ENCODE peak calls at places on chromosome 3, in six cellular contexts. One of them, this sample, is unnamed. For H3K9me3, the result is how much of the 10 kb centered on the place peaks cover.

GRCh38 chr3:34218706-34219105 is 420.3 kb downstream of the PDCD6IP start:
- DNase-seq in fibroblast of lung: no peak
- DNase-seq in breast epithelium: no peak
- DNase-seq in CD8-positive, alpha-beta T cell: no peak
- DNase-seq in neuronal stem cell: no peak
- DNase-seq in CD8-positive, alpha-beta memory T cell: no peak
- DNase-seq in this sample: no peak

GRCh38 chr3:72299321-72299802 is 514.4 kb upstream of the PROK2 start:
- DNase-seq in CD8-positive, alpha-beta memory T cell: no peak
- DNase-seq in CD8-positive, alpha-beta T cell: no peak
- DNase-seq in neuronal stem cell: no peak
- DNase-seq in breast epithelium: no peak
- DNase-seq in fibroblast of lung: no peak
- DNase-seq in this sample: no peak

GRCh38 chr3:122719273-122719921 is 38.8 kb downstream of the PARP14 start:
- DNase-seq in CD8-positive, alpha-beta T cell: no peak
- DNase-seq in fibroblast of lung: no peak
- DNase-seq in neuronal stem cell: no peak
- DNase-seq in CD8-positive, alpha-beta memory T cell: no peak
- DNase-seq in breast epithelium: no peak
- DNase-seq in this sample: no peak

GRCh38 chr3:12405432-12406272 is 78.6 kb upstream of the TSEN2 start:
- DNase-seq in breast epithelium: peak
- DNase-seq in CD8-positive, alpha-beta memory T cell: no peak
- DNase-seq in fibroblast of lung: peak
- DNase-seq in neuronal stem cell: no peak
- DNase-seq in CD8-positive, alpha-beta T cell: no peak
- DNase-seq in this sample: no peak

GRCh38 chr3:195209836-195210551 is 61.0 kb downstream of the XXYLT1 start:
- DNase-seq in fibroblast of lung: peak
- DNase-seq in CD8-positive, alpha-beta memory T cell: no peak
- DNase-seq in CD8-positive, alpha-beta T cell: no peak
- DNase-seq in breast epithelium: no peak
- DNase-seq in neuronal stem cell: no peak
- DNase-seq in this sample: no peak

GRCh38 chr3:57446318-57446841 is 97.8 kb downstream of the DNAH12 start:
- DNase-seq in breast epithelium: no peak
- DNase-seq in neuronal stem cell: no peak
- DNase-seq in fibroblast of lung: peak
- DNase-seq in CD8-positive, alpha-beta T cell: no peak
- DNase-seq in CD8-positive, alpha-beta memory T cell: no peak
- DNase-seq in this sample: no peak

GRCh38 chr3:124610130-124610529 is 120.1 kb upstream of the UMPS start:
- DNase-seq in CD8-positive, alpha-beta T cell: no peak
- DNase-seq in fibroblast of lung: no peak
- DNase-seq in CD8-positive, alpha-beta memory T cell: no peak
- DNase-seq in neuronal stem cell: no peak
- DNase-seq in breast epithelium: no peak
- DNase-seq in this sample: no peak

GRCh38 chr3:119323401-119324107 is 29.4 kb downstream of the ARHGAP31 start:
- DNase-seq in breast epithelium: peak
- DNase-seq in fibroblast of lung: no peak
- DNase-seq in CD8-positive, alpha-beta T cell: no peak
- DNase-seq in CD8-positive, alpha-beta memory T cell: no peak
- DNase-seq in neuronal stem cell: no peak
- DNase-seq in this sample: peak

GRCh38 chr3:45943207-45943846 is at the start of gene CXCR6:
- DNase-seq in breast epithelium: no peak
- DNase-seq in CD8-positive, alpha-beta T cell: no peak
- DNase-seq in neuronal stem cell: no peak
- DNase-seq in fibroblast of lung: no peak
- DNase-seq in CD8-positive, alpha-beta memory T cell: peak
- DNase-seq in this sample: peak

GRCh38 chr3:172261053-172261452 is 187.2 kb downstream of the GHSR start:
- DNase-seq in CD8-positive, alpha-beta memory T cell: no peak
- DNase-seq in fibroblast of lung: no peak
- DNase-seq in neuronal stem cell: no peak
- DNase-seq in breast epithelium: no peak
- DNase-seq in CD8-positive, alpha-beta T cell: no peak
- DNase-seq in this sample: no peak

GRCh38 chr3:56321383-56321782 is 146.9 kb downstream of the ERC2 start:
- DNase-seq in fibroblast of lung: no peak
- DNase-seq in CD8-positive, alpha-beta T cell: no peak
- DNase-seq in breast epithelium: no peak
- DNase-seq in CD8-positive, alpha-beta memory T cell: no peak
- DNase-seq in neuronal stem cell: no peak
- DNase-seq in this sample: no peak

GRCh38 chr3:43883729-43884396 is 193.1 kb downstream of the ABHD5 start:
- DNase-seq in fibroblast of lung: no peak
- DNase-seq in neuronal stem cell: no peak
- DNase-seq in breast epithelium: peak
- DNase-seq in CD8-positive, alpha-beta T cell: no peak
- DNase-seq in CD8-positive, alpha-beta memory T cell: no peak
- DNase-seq in this sample: no peak

GRCh38 chr3:39501982-39502837 is 34.7 kb downstream of the MOBP start:
- DNase-seq in fibroblast of lung: no peak
- DNase-seq in breast epithelium: no peak
- DNase-seq in CD8-positive, alpha-beta T cell: no peak
- DNase-seq in neuronal stem cell: no peak
- DNase-seq in CD8-positive, alpha-beta memory T cell: no peak
- DNase-seq in this sample: no peak

GRCh38 chr3:142963266-142964149 is at the start of gene PAQR9:
- DNase-seq in neuronal stem cell: peak
- DNase-seq in fibroblast of lung: no peak
- DNase-seq in CD8-positive, alpha-beta memory T cell: no peak
- DNase-seq in breast epithelium: no peak
- DNase-seq in CD8-positive, alpha-beta T cell: no peak
- DNase-seq in this sample: no peak

GRCh38 chr3:119352235-119352634 is 58.1 kb downstream of the ARHGAP31 start:
- DNase-seq in breast epithelium: no peak
- DNase-seq in CD8-positive, alpha-beta T cell: no peak
- DNase-seq in neuronal stem cell: no peak
- DNase-seq in CD8-positive, alpha-beta memory T cell: peak
- DNase-seq in fibroblast of lung: no peak
- DNase-seq in this sample: no peak

GRCh38 chr3:30245805-30246622 is 360.4 kb upstream of the TGFBR2 start:
- DNase-seq in CD8-positive, alpha-beta T cell: no peak
- DNase-seq in breast epithelium: no peak
- DNase-seq in neuronal stem cell: no peak
- DNase-seq in CD8-positive, alpha-beta memory T cell: no peak
- DNase-seq in fibroblast of lung: no peak
- DNase-seq in this sample: no peak

GRCh38 chr3:51688206-51688600 is 17.2 kb downstream of the TEX264 start:
- DNase-seq in neuronal stem cell: no peak
- DNase-seq in breast epithelium: no peak
- DNase-seq in fibroblast of lung: no peak
- DNase-seq in CD8-positive, alpha-beta T cell: no peak
- DNase-seq in CD8-positive, alpha-beta memory T cell: no peak
- DNase-seq in this sample: no peak

GRCh38 chr3:192130534-192131132 is 596.7 kb downstream of the FGF12 start:
- DNase-seq in fibroblast of lung: peak
- DNase-seq in CD8-positive, alpha-beta memory T cell: no peak
- DNase-seq in breast epithelium: peak
- DNase-seq in neuronal stem cell: peak
- DNase-seq in CD8-positive, alpha-beta T cell: no peak
- DNase-seq in this sample: no peak

GRCh38 chr3:49171119-49171774 is at the start of gene KLHDC8B:
- DNase-seq in neuronal stem cell: peak
- DNase-seq in CD8-positive, alpha-beta memory T cell: peak
- DNase-seq in fibroblast of lung: peak
- DNase-seq in breast epithelium: peak
- DNase-seq in CD8-positive, alpha-beta T cell: peak
- DNase-seq in this sample: peak

GRCh38 chr3:190205739-190206138 is 85.0 kb upstream of the P3H2 start:
- DNase-seq in CD8-positive, alpha-beta memory T cell: no peak
- DNase-seq in fibroblast of lung: peak
- DNase-seq in breast epithelium: no peak
- DNase-seq in CD8-positive, alpha-beta T cell: no peak
- DNase-seq in neuronal stem cell: no peak
- DNase-seq in this sample: no peak

GRCh38 chr3:195094211-195094921 is 176.6 kb downstream of the XXYLT1 start:
- DNase-seq in neuronal stem cell: no peak
- DNase-seq in fibroblast of lung: no peak
- DNase-seq in breast epithelium: no peak
- DNase-seq in CD8-positive, alpha-beta memory T cell: no peak
- DNase-seq in CD8-positive, alpha-beta T cell: no peak
- DNase-seq in this sample: no peak

GRCh38 chr3:139538733-139539132 is 809 bp downstream of the RBP1 start:
- DNase-seq in fibroblast of lung: peak
- DNase-seq in neuronal stem cell: no peak
- DNase-seq in CD8-positive, alpha-beta T cell: no peak
- DNase-seq in breast epithelium: peak
- DNase-seq in CD8-positive, alpha-beta memory T cell: no peak
- DNase-seq in this sample: no peak

GRCh38 chr3:194395201-194395600 is 3.9 kb downstream of the GP5 start:
- DNase-seq in CD8-positive, alpha-beta memory T cell: no peak
- DNase-seq in CD8-positive, alpha-beta T cell: no peak
- DNase-seq in fibroblast of lung: peak
- DNase-seq in neuronal stem cell: no peak
- DNase-seq in breast epithelium: no peak
- DNase-seq in this sample: no peak

GRCh38 chr3:172698650-172699049 is 12.2 kb downstream of the NCEH1 start:
- DNase-seq in CD8-positive, alpha-beta memory T cell: no peak
- DNase-seq in breast epithelium: no peak
- DNase-seq in CD8-positive, alpha-beta T cell: no peak
- DNase-seq in neuronal stem cell: no peak
- DNase-seq in fibroblast of lung: no peak
- DNase-seq in this sample: no peak

GRCh38 chr3:192902481-192903023 is 15.1 kb downstream of the MB21D2 start:
- DNase-seq in CD8-positive, alpha-beta T cell: no peak
- DNase-seq in CD8-positive, alpha-beta memory T cell: no peak
- DNase-seq in fibroblast of lung: no peak
- DNase-seq in breast epithelium: no peak
- DNase-seq in neuronal stem cell: no peak
- DNase-seq in this sample: no peak

DNA sequence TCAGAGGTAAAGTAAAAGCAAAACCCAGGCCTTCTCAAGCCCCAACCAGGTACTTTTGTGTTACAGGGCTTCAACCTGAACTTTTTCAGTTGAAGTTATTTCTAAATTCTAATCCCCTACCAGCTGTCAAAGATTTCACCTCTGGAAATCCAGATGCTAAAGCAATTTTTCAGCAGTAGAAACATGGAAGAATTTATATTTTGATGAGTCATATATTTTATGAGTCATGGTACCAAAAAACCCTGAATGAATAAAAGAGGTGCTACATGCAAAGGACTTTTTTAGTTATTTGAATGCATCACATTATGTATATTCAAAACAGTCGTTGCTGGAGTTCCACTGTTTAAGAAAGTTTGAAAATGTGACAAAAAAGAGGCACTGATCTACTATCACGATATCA is 96.0 kb upstream of the ZNF385D start:
- DNase-seq in fibroblast of lung: peak
- DNase-seq in breast epithelium: no peak
- DNase-seq in neuronal stem cell: no peak
- DNase-seq in CD8-positive, alpha-beta T cell: no peak
- DNase-seq in CD8-positive, alpha-beta memory T cell: no peak
- DNase-seq in this sample: no peak
- H3K9me3 ChIP-seq in fibroblast of lung: under half
- H3K9me3 ChIP-seq in breast epithelium: under half
- H3K9me3 ChIP-seq in neuronal stem cell: under half
- H3K9me3 ChIP-seq in CD8-positive, alpha-beta T cell: under half
- H3K9me3 ChIP-seq in CD8-positive, alpha-beta memory T cell: under half
- H3K9me3 ChIP-seq in this sample: under half

GRCh38 chr3:11405323-11405722 is 133.1 kb downstream of the ATG7 start:
- DNase-seq in breast epithelium: no peak
- DNase-seq in CD8-positive, alpha-beta T cell: no peak
- DNase-seq in fibroblast of lung: no peak
- DNase-seq in neuronal stem cell: no peak
- DNase-seq in CD8-positive, alpha-beta memory T cell: no peak
- DNase-seq in this sample: no peak
- H3K9me3 ChIP-seq in breast epithelium: under half
- H3K9me3 ChIP-seq in CD8-positive, alpha-beta T cell: under half
- H3K9me3 ChIP-seq in fibroblast of lung: under half
- H3K9me3 ChIP-seq in neuronal stem cell: under half
- H3K9me3 ChIP-seq in CD8-positive, alpha-beta memory T cell: under half
- H3K9me3 ChIP-seq in this sample: under half

DNA sequence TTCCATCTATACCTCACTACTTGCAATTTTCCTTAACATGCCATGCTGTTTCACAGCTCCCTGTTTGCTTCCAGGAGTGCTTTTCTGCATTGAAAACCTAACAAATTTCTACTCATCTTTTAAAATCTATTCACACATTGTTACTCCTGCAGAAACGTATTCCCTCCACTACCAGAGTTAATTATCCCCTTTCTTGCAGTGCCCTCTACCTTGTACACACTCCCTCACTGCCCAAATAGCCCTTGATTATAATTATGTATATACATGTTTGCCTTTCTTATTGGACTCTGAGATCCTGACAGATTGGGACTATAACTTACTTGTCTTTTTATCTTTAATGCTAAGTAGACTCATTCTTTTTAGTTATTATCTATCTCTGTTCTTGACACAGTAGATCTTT is 325.0 kb downstream of the OXSM start:
- DNase-seq in neuronal stem cell: no peak
- DNase-seq in breast epithelium: no peak
- DNase-seq in fibroblast of lung: no peak
- DNase-seq in CD8-positive, alpha-beta T cell: no peak
- DNase-seq in CD8-positive, alpha-beta memory T cell: no peak
- DNase-seq in this sample: no peak
- H3K9me3 ChIP-seq in neuronal stem cell: under half
- H3K9me3 ChIP-seq in breast epithelium: under half
- H3K9me3 ChIP-seq in fibroblast of lung: under half
- H3K9me3 ChIP-seq in CD8-positive, alpha-beta T cell: under half
- H3K9me3 ChIP-seq in CD8-positive, alpha-beta memory T cell: under half
- H3K9me3 ChIP-seq in this sample: under half

GRCh38 chr3:1987983-1988382 is 110.7 kb upstream of the CNTN4 start:
- DNase-seq in breast epithelium: no peak
- DNase-seq in CD8-positive, alpha-beta T cell: no peak
- DNase-seq in CD8-positive, alpha-beta memory T cell: no peak
- DNase-seq in fibroblast of lung: no peak
- DNase-seq in neuronal stem cell: peak
- DNase-seq in this sample: no peak
- H3K9me3 ChIP-seq in breast epithelium: under half
- H3K9me3 ChIP-seq in CD8-positive, alpha-beta T cell: under half
- H3K9me3 ChIP-seq in CD8-positive, alpha-beta memory T cell: under half
- H3K9me3 ChIP-seq in fibroblast of lung: under half
- H3K9me3 ChIP-seq in neuronal stem cell: under half
- H3K9me3 ChIP-seq in this sample: under half

DNA sequence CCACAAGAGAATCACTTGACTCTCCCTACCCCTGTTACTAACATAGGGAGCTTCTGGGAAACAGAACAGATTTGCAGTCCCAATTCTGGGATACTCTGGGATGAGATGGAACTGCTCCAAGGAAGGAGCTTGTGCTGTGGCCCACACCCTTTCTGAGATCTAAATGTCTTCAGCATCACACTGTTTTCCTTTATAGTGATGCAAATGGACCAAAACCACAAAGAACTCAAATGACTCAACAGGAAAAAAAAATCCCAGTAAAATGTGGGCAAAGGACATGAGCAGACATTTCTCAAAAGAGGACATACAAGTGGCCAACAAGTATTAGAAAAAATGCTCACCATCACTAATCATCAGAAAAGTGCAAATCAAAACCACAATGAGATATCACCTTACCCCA is 155.6 kb downstream of the NECTIN3 start:
- DNase-seq in breast epithelium: no peak
- DNase-seq in CD8-positive, alpha-beta memory T cell: no peak
- DNase-seq in fibroblast of lung: peak
- DNase-seq in CD8-positive, alpha-beta T cell: no peak
- DNase-seq in neuronal stem cell: no peak
- DNase-seq in this sample: no peak
- H3K9me3 ChIP-seq in breast epithelium: under half
- H3K9me3 ChIP-seq in CD8-positive, alpha-beta memory T cell: under half
- H3K9me3 ChIP-seq in fibroblast of lung: under half
- H3K9me3 ChIP-seq in CD8-positive, alpha-beta T cell: under half
- H3K9me3 ChIP-seq in neuronal stem cell: under half
- H3K9me3 ChIP-seq in this sample: under half